ENCODE peak calls at places on chromosomes 13 and 19, in four cellular contexts. G, Y, H and D are unnamed samples.

GRCh38 chr13:53411443-53411842 is 382.8 kb downstream of the OLFM4 start:
- DNase-seq in H (peak; percentile 45), G (no peak), Y (no peak), D (no peak)

GRCh38 chr13:90534617-90535340 is 812.7 kb upstream of the MIR17HG start:
- DNase-seq in G (no peak), Y (no peak), H (no peak), D (no peak)

GRCh38 chr19:2288010-2288742 is 6.2 kb upstream of the PEAK3 start:
- DNase-seq in H (no peak), Y (no peak), G (no peak), D (no peak)

GRCh38 chr19:1856698-1857603 is 6.4 kb downstream of the KLF16 start:
- DNase-seq in H (peak; percentile 54), G (peak; percentile 87), Y (no peak), D (peak; percentile 70)

GRCh38 chr13:76016799-76017198 is 380.7 kb downstream of the LMO7 start:
- DNase-seq in Y (no peak), G (peak; percentile 13), H (peak; percentile 17), D (peak; percentile 58)

GRCh38 chr13:36778083-36778671 is 40.8 kb upstream of the RFXAP start:
- DNase-seq in Y (peak; percentile 20), G (no peak), H (no peak), D (peak; percentile 25)

GRCh38 chr19:1654178-1654792 is 1.9 kb upstream of the TCF3 start:
- DNase-seq in Y (no peak), G (no peak), H (no peak), D (no peak)

GRCh38 chr19:33409035-33409434 is 35.5 kb downstream of the CEBPG start:
- DNase-seq in H (peak; percentile 45), G (no peak), Y (no peak), D (no peak)

GRCh38 chr19:44608391-44608821 is 5.0 kb upstream of the IGSF23 start:
- DNase-seq in G (no peak), H (no peak), Y (no peak), D (no peak)

GRCh38 chr13:91659583-91660415 is 261.4 kb downstream of the GPC5 start:
- DNase-seq in Y (peak; percentile 2), G (no peak), H (no peak), D (no peak)

GRCh38 chr19:33394006-33394722 is 20.7 kb downstream of the CEBPG start:
- DNase-seq in H (no peak), G (no peak), Y (no peak), D (no peak)

GRCh38 chr13:60090579-60090978 is 73.1 kb downstream of the DIAPH3 start:
- DNase-seq in Y (no peak), H (no peak), G (no peak), D (no peak)

GRCh38 chr13:33799950-33800592 is 17.9 kb upstream of the RFC3 start:
- DNase-seq in Y (no peak), G (no peak), H (peak; percentile 19), D (no peak)

GRCh38 chr13:49935171-49936084 is 712 bp downstream of the SPRYD7 start:
- DNase-seq in Y (no peak), G (peak; percentile 44), H (no peak), D (peak; percentile 52)

GRCh38 chr13:80338781-80339577 is 1.9 kb downstream of the SPRY2 start:
- DNase-seq in Y (no peak), H (peak; percentile 77), G (peak; percentile 39), D (peak; percentile 72)

GRCh38 chr13:100506154-100506553 is 82.4 kb downstream of the GGACT start:
- DNase-seq in Y (no peak), G (no peak), H (no peak), D (no peak)

GRCh38 chr19:12834976-12835757 is 788 bp upstream of the RTBDN start:
- DNase-seq in Y (no peak), H (peak; percentile 85), G (peak; percentile 85), D (peak; percentile 74)

GRCh38 chr13:42894765-42895181 is 97.3 kb downstream of the EPSTI1 start:
- DNase-seq in Y (no peak), G (no peak), H (peak; percentile 35), D (no peak)

GRCh38 chr13:54742984-54743383 is 1714.4 kb downstream of the OLFM4 start:
- DNase-seq in G (no peak), H (no peak), Y (no peak), D (no peak)

GRCh38 chr13:37446503-37446902 is 152.1 kb downstream of the POSTN start:
- DNase-seq in G (no peak), Y (no peak), H (no peak), D (no peak)

GRCh38 chr19:17109962-17110598 is 34.5 kb downstream of the MYO9B start:
- DNase-seq in Y (peak; percentile 72), G (no peak), H (no peak), D (no peak)

GRCh38 chr19:29667390-29667783 is 2.1 kb downstream of the PLEKHF1 start:
- DNase-seq in Y (no peak), H (no peak), G (no peak), D (no peak)

GRCh38 chr19:29667941-29668340 is 2.7 kb downstream of the PLEKHF1 start:
- DNase-seq in G (peak; percentile 2), Y (no peak), H (no peak), D (no peak)

GRCh38 chr19:29665826-29666633 is 769 bp downstream of the PLEKHF1 start:
- DNase-seq in Y (no peak), H (peak; percentile 70), G (peak; percentile 18), D (peak; percentile 64)

GRCh38 chr19:29665215-29665825 is at the start of gene PLEKHF1:
- DNase-seq in H (peak; percentile 98), Y (no peak), G (peak; percentile 96), D (peak; percentile 90)

GRCh38 chr19:29666634-29667389 is 1.6 kb downstream of the PLEKHF1 start:
- DNase-seq in Y (no peak), G (peak; percentile 32), H (no peak), D (peak; percentile 66)
- TF ChIP-seq USF1 in Y (no peak), G (no peak), H (no peak), D (no peak)

GRCh38 chr19:40265055-40265762 is 19.9 kb downstream of the AKT2 start:
- DNase-seq in H (no peak), G (no peak), Y (no peak), D (no peak)

GRCh38 chr19:40263440-40264313 is 21.5 kb downstream of the AKT2 start:
- DNase-seq in H (no peak), Y (no peak), G (no peak), D (no peak)

GRCh38 chr19:40266111-40266510 is 19.0 kb downstream of the AKT2 start:
- DNase-seq in H (no peak), Y (no peak), G (no peak), D (no peak)

GRCh38 chr19:40265763-40266099 is 19.4 kb downstream of the AKT2 start:
- DNase-seq in H (no peak), Y (no peak), G (no peak), D (no peak)

GRCh38 chr19:40264314-40265054 is 20.7 kb downstream of the AKT2 start:
- DNase-seq in G (no peak), Y (no peak), H (no peak), D (no peak)
- TF ChIP-seq USF1 in G (no peak), Y (no peak), H (no peak), D (no peak)

GRCh38 chr13:112689498-112690241 is at the start of gene ATP11A:
- DNase-seq in Y (no peak), G (peak; percentile 94), H (peak; percentile 98), D (peak; percentile 81)

GRCh38 chr13:112686987-112687386 is 2.9 kb upstream of the ATP11A start:
- DNase-seq in H (no peak), Y (no peak), G (no peak), D (no peak)

GRCh38 chr13:112690242-112690943 is 555 bp downstream of the ATP11A start:
- DNase-seq in Y (no peak), G (peak; percentile 37), H (peak; percentile 84), D (peak; percentile 49)

GRCh38 chr13:112687836-112688559 is 1.8 kb upstream of the ATP11A start:
- DNase-seq in G (no peak), Y (no peak), H (no peak), D (no peak)

GRCh38 chr13:112688560-112689497 is 1.0 kb upstream of the ATP11A start:
- DNase-seq in Y (no peak), G (peak; percentile 19), H (no peak), D (peak; percentile 10)
- TF ChIP-seq USF1 in Y (no peak), G (no peak), H (no peak), D (no peak)

GRCh38 chr19:49436381-49437017 is 4.8 kb downstream of the SLC17A7 start:
- DNase-seq in Y (no peak), G (peak; percentile 89), H (peak; percentile 84), D (peak; percentile 98)
- TF ChIP-seq USF1 in Y (no peak), G (peak; percentile 81), H (no peak), D (peak; percentile 89)